ENCODE peak calls at places on chromosomes 6 and 20, in seven cellular contexts. One of them, this sample, is unnamed.

GRCh38 chr6:17291778-17292177 is 10.6 kb downstream of the RBM24 start:
- DNase-seq in SK-N-SH: peak
- DNase-seq in HCT116: no peak
- DNase-seq in GM12878: no peak
- DNase-seq in HepG2: no peak
- DNase-seq in K562: no peak
- DNase-seq in H1: no peak
- DNase-seq in this sample: no peak

GRCh38 chr6:93351222-93351621 is 68.1 kb downstream of the EPHA7 start:
- DNase-seq in HCT116: no peak
- DNase-seq in HepG2: no peak
- DNase-seq in K562: no peak
- DNase-seq in H1: no peak
- DNase-seq in GM12878: no peak
- DNase-seq in SK-N-SH: no peak
- DNase-seq in this sample: no peak

GRCh38 chr6:152323376-152323775 is 313.8 kb downstream of the SYNE1 start:
- DNase-seq in H1: no peak
- DNase-seq in HCT116: no peak
- DNase-seq in SK-N-SH: no peak
- DNase-seq in HepG2: no peak
- DNase-seq in K562: no peak
- DNase-seq in GM12878: no peak
- DNase-seq in this sample: no peak

GRCh38 chr6:26613201-26613600 is 16.4 kb downstream of the ABT1 start:
- DNase-seq in HepG2: no peak
- DNase-seq in H1: no peak
- DNase-seq in K562: no peak
- DNase-seq in HCT116: no peak
- DNase-seq in GM12878: no peak
- DNase-seq in SK-N-SH: no peak
- DNase-seq in this sample: no peak

GRCh38 chr6:157848693-157849092 is 25.6 kb downstream of the SNX9 start:
- DNase-seq in HCT116: no peak
- DNase-seq in GM12878: no peak
- DNase-seq in SK-N-SH: no peak
- DNase-seq in H1: no peak
- DNase-seq in K562: no peak
- DNase-seq in HepG2: no peak
- DNase-seq in this sample: no peak

GRCh38 chr6:6752129-6752528 is 163.6 kb downstream of the LY86 start:
- DNase-seq in SK-N-SH: no peak
- DNase-seq in H1: no peak
- DNase-seq in HCT116: no peak
- DNase-seq in K562: no peak
- DNase-seq in GM12878: no peak
- DNase-seq in HepG2: no peak
- DNase-seq in this sample: no peak

GRCh38 chr6:164106345-164106769 is 691.8 kb downstream of the QKI start:
- DNase-seq in HepG2: peak
- DNase-seq in HCT116: no peak
- DNase-seq in SK-N-SH: peak
- DNase-seq in GM12878: no peak
- DNase-seq in K562: peak
- DNase-seq in H1: peak
- DNase-seq in this sample: peak

GRCh38 chr6:75204959-75205775 is 686 bp downstream of the COL12A1 start:
- DNase-seq in GM12878: no peak
- DNase-seq in HCT116: no peak
- DNase-seq in HepG2: no peak
- DNase-seq in K562: no peak
- DNase-seq in SK-N-SH: peak
- DNase-seq in H1: peak
- DNase-seq in this sample: no peak

GRCh38 chr6:153131037-153131981 is at the start of gene RGS17:
- DNase-seq in SK-N-SH: peak
- DNase-seq in HCT116: no peak
- DNase-seq in K562: no peak
- DNase-seq in GM12878: no peak
- DNase-seq in HepG2: no peak
- DNase-seq in H1: peak
- DNase-seq in this sample: no peak

GRCh38 chr6:13296536-13296997 is 31.8 kb downstream of the TBC1D7 start:
- DNase-seq in K562: no peak
- DNase-seq in HepG2: no peak
- DNase-seq in SK-N-SH: no peak
- DNase-seq in H1: no peak
- DNase-seq in GM12878: no peak
- DNase-seq in HCT116: no peak
- DNase-seq in this sample: no peak

GRCh38 chr6:167141667-167142432 is 15.9 kb downstream of the GPR31 start:
- DNase-seq in H1: peak
- DNase-seq in GM12878: no peak
- DNase-seq in K562: peak
- DNase-seq in SK-N-SH: peak
- DNase-seq in HepG2: peak
- DNase-seq in HCT116: peak
- DNase-seq in this sample: peak

GRCh38 chr6:147974376-147974775 is 368.3 kb upstream of the SASH1 start:
- DNase-seq in HCT116: no peak
- DNase-seq in SK-N-SH: no peak
- DNase-seq in HepG2: peak
- DNase-seq in K562: no peak
- DNase-seq in GM12878: no peak
- DNase-seq in H1: no peak
- DNase-seq in this sample: no peak

GRCh38 chr6:6969761-6970223 is 138.0 kb upstream of the RREB1 start:
- DNase-seq in GM12878: no peak
- DNase-seq in HepG2: peak
- DNase-seq in H1: no peak
- DNase-seq in K562: peak
- DNase-seq in SK-N-SH: no peak
- DNase-seq in HCT116: peak
- DNase-seq in this sample: no peak

GRCh38 chr6:132763269-132763668 is 5.6 kb upstream of the VNN2 start:
- DNase-seq in GM12878: peak
- DNase-seq in HCT116: no peak
- DNase-seq in H1: no peak
- DNase-seq in HepG2: no peak
- DNase-seq in K562: no peak
- DNase-seq in SK-N-SH: no peak
- DNase-seq in this sample: no peak

GRCh38 chr6:27575594-27576361 is 102.9 kb upstream of the ZNF184 start:
- DNase-seq in HCT116: peak
- DNase-seq in HepG2: peak
- DNase-seq in GM12878: no peak
- DNase-seq in H1: no peak
- DNase-seq in K562: peak
- DNase-seq in SK-N-SH: no peak
- DNase-seq in this sample: no peak

GRCh38 chr6:75326557-75327258 is 42.1 kb upstream of the TMEM30A start:
- DNase-seq in GM12878: no peak
- DNase-seq in H1: no peak
- DNase-seq in SK-N-SH: no peak
- DNase-seq in HCT116: no peak
- DNase-seq in K562: no peak
- DNase-seq in HepG2: no peak
- DNase-seq in this sample: no peak

GRCh38 chr6:38501931-38502330 is 137.8 kb downstream of the BTBD9 start:
- DNase-seq in GM12878: no peak
- DNase-seq in HepG2: no peak
- DNase-seq in H1: no peak
- DNase-seq in HCT116: no peak
- DNase-seq in K562: no peak
- DNase-seq in SK-N-SH: no peak
- DNase-seq in this sample: no peak

GRCh38 chr6:160343144-160343543 is 5.0 kb upstream of the SLC22A3 start:
- DNase-seq in SK-N-SH: no peak
- DNase-seq in K562: no peak
- DNase-seq in H1: no peak
- DNase-seq in HepG2: no peak
- DNase-seq in GM12878: no peak
- DNase-seq in HCT116: no peak
- DNase-seq in this sample: no peak

GRCh38 chr6:160348209-160348551 is at the start of gene SLC22A3:
- DNase-seq in HCT116: no peak
- DNase-seq in SK-N-SH: peak
- DNase-seq in GM12878: no peak
- DNase-seq in K562: no peak
- DNase-seq in HepG2: no peak
- DNase-seq in H1: peak
- DNase-seq in this sample: no peak

GRCh38 chr6:160348552-160349441 is 619 bp downstream of the SLC22A3 start:
- DNase-seq in K562: no peak
- DNase-seq in H1: peak
- DNase-seq in GM12878: no peak
- DNase-seq in HepG2: peak
- DNase-seq in HCT116: no peak
- DNase-seq in SK-N-SH: peak
- DNase-seq in this sample: no peak

GRCh38 chr6:160347259-160348208 is 644 bp upstream of the SLC22A3 start:
- DNase-seq in K562: no peak
- DNase-seq in HCT116: no peak
- DNase-seq in H1: peak
- DNase-seq in HepG2: no peak
- DNase-seq in SK-N-SH: peak
- DNase-seq in GM12878: no peak
- DNase-seq in this sample: no peak

DNA sequence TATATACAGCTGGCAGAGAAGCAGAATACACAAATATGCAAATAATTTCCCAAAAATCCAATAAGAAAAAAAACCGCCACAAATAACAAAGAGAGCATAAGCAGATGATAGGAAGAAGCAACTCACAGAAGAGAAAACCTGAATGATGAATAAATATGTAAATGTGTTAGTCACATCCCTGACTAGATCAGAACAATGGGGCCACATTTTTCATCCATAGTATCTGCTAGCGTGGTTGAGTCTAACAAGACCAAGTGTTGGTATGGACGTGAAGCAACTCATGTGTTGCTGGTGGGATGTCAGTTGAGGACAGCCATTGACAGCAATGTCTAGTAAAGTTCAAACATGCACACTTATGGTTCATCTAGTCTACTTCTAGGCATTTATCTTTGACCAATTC is 3.9 kb upstream of the SLC22A3 start:
- DNase-seq in H1: no peak
- DNase-seq in HepG2: no peak
- DNase-seq in K562: no peak
- DNase-seq in SK-N-SH: no peak
- DNase-seq in GM12878: no peak
- DNase-seq in HCT116: no peak
- DNase-seq in this sample: no peak
- TF ChIP-seq JUND in H1: no peak
- TF ChIP-seq JUND in HepG2: no peak
- TF ChIP-seq JUND in K562: no peak
- TF ChIP-seq JUND in SK-N-SH: no peak
- TF ChIP-seq JUND in GM12878: no peak
- TF ChIP-seq JUND in HCT116: no peak
- TF ChIP-seq JUND in this sample: no peak

DNA sequence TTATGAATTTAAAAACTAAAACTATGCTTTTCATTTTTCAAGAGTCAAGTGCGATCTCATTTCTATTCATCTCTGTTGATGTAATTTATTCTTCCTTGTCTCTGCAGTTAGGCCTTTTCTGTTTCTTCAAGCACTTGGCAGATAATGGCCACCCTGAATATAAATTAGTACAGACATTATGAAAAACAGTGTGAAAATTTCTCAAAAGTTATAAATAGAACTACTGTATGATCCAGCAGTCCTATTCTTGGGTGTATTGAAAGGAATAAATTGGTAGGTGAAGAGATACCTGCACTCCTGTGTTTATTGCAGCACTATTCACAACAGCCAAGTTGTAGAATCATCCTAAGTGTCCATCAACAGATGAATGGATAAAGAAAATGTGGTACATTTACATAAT is 248.3 kb downstream of the DOK5 start:
- DNase-seq in HepG2: no peak
- DNase-seq in GM12878: no peak
- DNase-seq in HCT116: no peak
- DNase-seq in SK-N-SH: no peak
- DNase-seq in K562: no peak
- DNase-seq in H1: no peak
- DNase-seq in this sample: no peak
- TF ChIP-seq JUND in HepG2: no peak
- TF ChIP-seq JUND in GM12878: no peak
- TF ChIP-seq JUND in HCT116: no peak
- TF ChIP-seq JUND in SK-N-SH: no peak
- TF ChIP-seq JUND in K562: no peak
- TF ChIP-seq JUND in H1: no peak
- TF ChIP-seq JUND in this sample: no peak

DNA sequence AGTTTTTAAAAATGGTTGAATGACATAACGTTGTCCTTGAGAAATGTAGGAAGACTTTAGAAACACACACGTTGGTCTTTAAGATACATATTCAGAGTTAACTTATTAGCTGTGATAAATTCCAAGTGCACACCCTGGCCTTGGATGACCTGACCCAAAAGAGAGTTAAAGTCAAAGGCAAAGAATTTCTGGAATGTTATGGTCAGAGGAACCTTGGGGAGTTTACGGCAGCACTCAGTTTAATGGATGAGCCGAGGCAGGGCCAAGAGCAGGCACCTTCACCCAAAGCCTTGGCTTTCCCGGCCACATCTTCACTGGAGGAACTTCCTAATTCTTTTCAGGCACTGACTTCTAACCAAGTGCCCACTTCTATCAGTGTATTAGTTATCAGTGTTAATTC is 200.5 kb downstream of the SMOC2 start:
- DNase-seq in HepG2: no peak
- DNase-seq in SK-N-SH: no peak
- DNase-seq in K562: no peak
- DNase-seq in GM12878: no peak
- DNase-seq in HCT116: no peak
- DNase-seq in H1: no peak
- DNase-seq in this sample: no peak
- TF ChIP-seq JUND in HepG2: no peak
- TF ChIP-seq JUND in SK-N-SH: no peak
- TF ChIP-seq JUND in K562: no peak
- TF ChIP-seq JUND in GM12878: no peak
- TF ChIP-seq JUND in HCT116: no peak
- TF ChIP-seq JUND in H1: no peak
- TF ChIP-seq JUND in this sample: no peak

DNA sequence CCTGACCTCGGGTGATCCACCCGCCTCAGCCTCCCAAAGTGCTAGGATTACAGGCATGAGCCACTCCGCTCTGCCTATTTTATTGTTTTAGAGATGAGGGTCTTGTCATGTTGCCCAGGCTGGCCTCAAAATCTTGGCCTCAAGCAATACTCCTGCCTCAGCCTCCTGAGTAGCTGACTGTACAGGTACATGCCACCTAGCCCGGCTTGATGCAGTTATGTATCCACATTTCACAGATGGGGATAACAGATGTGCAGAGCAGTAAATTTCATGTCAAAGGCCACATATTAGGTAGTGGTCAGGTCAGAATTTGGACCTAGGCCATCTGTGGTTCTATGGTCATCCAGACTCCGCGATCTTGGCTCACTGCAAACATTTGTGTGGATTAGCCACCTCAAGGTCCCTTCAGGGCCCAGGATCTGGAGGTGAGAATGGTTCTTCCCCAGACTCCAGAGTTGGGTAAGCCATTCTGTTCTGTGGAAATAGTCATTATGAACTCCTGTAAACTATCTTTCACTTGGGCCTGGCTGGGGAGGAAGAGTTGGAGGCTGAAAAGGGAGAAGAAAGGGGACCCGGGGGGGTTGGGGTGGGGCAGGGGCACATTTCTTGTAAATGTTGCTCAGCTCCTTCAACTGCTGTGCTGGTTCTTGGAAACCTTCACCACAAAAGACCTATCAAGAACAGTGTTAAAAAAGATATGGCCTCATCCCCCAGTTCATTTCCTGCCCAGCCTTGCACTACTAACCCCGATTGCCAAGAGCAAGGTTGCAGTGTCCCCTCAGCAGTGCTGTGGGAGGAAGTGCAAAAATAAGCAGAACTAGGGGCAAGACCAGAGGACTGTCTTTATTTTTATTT is 13.0 kb downstream of the PIM1 start:
- DNase-seq in H1: no peak
- DNase-seq in GM12878: peak
- DNase-seq in SK-N-SH: no peak
- DNase-seq in HCT116: no peak
- DNase-seq in K562: peak
- DNase-seq in HepG2: no peak
- DNase-seq in this sample: no peak
- TF ChIP-seq JUND in H1: no peak
- TF ChIP-seq JUND in GM12878: no peak
- TF ChIP-seq JUND in SK-N-SH: no peak
- TF ChIP-seq JUND in HCT116: no peak
- TF ChIP-seq JUND in K562: peak
- TF ChIP-seq JUND in HepG2: no peak
- TF ChIP-seq JUND in this sample: no peak

This sample was measured in T47D.